ENCODE peak calls at places on chromosomes 6 and 20, in five cellular contexts. Q is CD8-positive, alpha-beta memory T cell; I is lung; R is right atrium auricular region; S is CD8-positive, alpha-beta T cell. A is an unnamed sample. For H3K36me3, the result is how much of the 10 kb centered on the place peaks cover.

GRCh38 chr6:125986956-125987617 is 747 bp downstream of the TRMT11 start:
- DNase-seq in Q (no peak), I (no peak), R (no peak), S (no peak), A (no peak)

GRCh38 chr6:74066168-74066871 is 370.3 kb downstream of the CD109 start:
- DNase-seq in Q (no peak), I (no peak), R (no peak), S (no peak), A (no peak)

GRCh38 chr6:139931746-139932145 is 557.3 kb upstream of the CITED2 start:
- DNase-seq in Q (no peak), I (no peak), R (no peak), S (no peak), A (no peak)

GRCh38 chr6:158772851-158773371 is 46.3 kb downstream of the EZR start:
- DNase-seq in Q (no peak), I (no peak), R (no peak), S (no peak), A (peak)

GRCh38 chr6:56713285-56713684 is 70.6 kb upstream of the DST start:
- DNase-seq in Q (no peak), I (peak), R (peak), S (no peak), A (no peak)

GRCh38 chr6:83824388-83824801 is 28.8 kb upstream of the RIPPLY2 start:
- DNase-seq in Q (no peak), I (no peak), R (no peak), S (no peak), A (no peak)

GRCh38 chr20:10537850-10538480 is 102.9 kb downstream of the SLX4IP start:
- DNase-seq in Q (no peak), I (no peak), R (no peak), S (no peak), A (no peak)

GRCh38 chr6:111520519-111520918 is 37.5 kb upstream of the REV3L start:
- DNase-seq in Q (no peak), I (no peak), R (no peak), S (no peak), A (no peak)

GRCh38 chr20:61985096-61985495 is 80.6 kb downstream of the TAF4 start:
- DNase-seq in Q (no peak), I (no peak), R (no peak), S (no peak), A (no peak)

GRCh38 chr20:1402149-1402548 is 9.3 kb upstream of the FKBP1A start:
- DNase-seq in Q (no peak), I (no peak), R (no peak), S (no peak), A (no peak)

GRCh38 chr6:148142821-148143220 is 199.8 kb upstream of the SASH1 start:
- DNase-seq in Q (no peak), I (no peak), R (no peak), S (no peak), A (no peak)

DNA sequence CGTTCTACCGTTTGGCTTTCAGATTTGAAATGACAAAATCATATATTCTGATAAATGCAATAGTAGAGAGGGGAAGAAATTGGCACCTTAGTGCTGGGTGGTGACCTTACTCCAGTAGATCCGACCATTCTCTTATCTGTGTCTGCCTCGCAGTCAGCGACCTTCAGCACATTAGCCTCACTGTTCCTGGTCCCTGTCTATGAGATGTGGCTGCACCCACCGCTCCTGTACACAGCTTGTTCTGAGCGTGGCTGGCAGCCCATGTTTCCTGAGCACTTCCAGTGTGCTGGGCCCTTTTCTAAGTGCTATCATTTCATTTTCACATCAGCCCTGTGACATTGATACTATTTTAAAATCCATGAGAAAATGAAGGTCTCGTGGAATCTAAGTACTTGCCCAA is 138.1 kb downstream of the TMEM242 start:
- DNase-seq in Q (no peak), I (no peak), R (no peak), S (no peak), A (no peak)
- H3K36me3 ChIP-seq in Q (half or more), I (under half), R (under half), S (under half), A (under half)

DNA sequence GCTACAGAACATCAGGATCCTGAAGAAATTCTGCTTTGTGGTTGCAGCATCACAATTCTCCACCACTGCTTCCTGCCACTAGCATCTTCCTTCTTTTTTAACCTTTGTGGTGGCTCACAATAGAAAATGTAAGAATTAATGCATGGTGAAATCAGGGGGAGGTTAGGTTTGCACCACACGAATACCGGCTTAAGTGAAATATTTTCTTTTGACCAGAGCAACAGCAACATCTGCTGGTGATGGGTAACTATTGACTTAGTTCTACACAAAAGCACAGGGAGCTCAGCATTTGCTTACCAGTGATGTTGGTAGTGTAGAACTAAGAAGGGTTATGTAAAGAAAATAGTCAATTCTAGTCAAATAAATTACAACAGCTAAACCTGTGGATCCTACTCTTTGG is 280.5 kb downstream of the SYNE1 start:
- DNase-seq in Q (peak), I (no peak), R (no peak), S (no peak), A (peak)
- H3K36me3 ChIP-seq in Q (under half), I (under half), R (half or more), S (under half), A (under half)

GRCh38 chr20:25485872-25486271 is 78.4 kb downstream of the GINS1 start:
- DNase-seq in Q (no peak), I (no peak), R (no peak), S (no peak), A (no peak)
- H3K36me3 ChIP-seq in Q (under half), I (under half), R (under half), S (under half), A (under half)

GRCh38 chr6:113564401-113565161 is 292.6 kb upstream of the MARCKS start:
- DNase-seq in Q (no peak), I (peak), R (peak), S (no peak), A (no peak)
- H3K36me3 ChIP-seq in Q (under half), I (under half), R (under half), S (under half), A (under half)

DNA sequence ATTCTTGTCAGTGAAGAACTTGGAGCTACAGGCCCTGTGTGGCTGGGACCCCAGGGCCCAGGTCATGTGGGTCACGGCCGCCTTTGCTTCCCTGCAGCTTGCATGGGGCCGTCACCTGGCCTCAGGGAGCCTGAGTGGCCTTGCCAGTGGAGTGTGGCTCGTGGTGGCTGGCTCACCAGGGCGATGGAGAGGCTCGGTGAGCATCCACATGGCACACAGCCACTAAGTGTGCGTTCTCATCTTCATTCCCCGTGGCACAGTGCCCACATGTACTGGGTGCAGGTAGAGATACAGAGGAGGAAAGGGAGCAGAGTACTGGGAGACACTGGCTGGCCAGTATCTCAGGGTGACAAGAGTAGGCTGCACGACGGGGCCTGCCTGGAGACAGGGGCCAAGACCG is 21.5 kb downstream of the MANBAL start:
- DNase-seq in Q (no peak), I (no peak), R (no peak), S (no peak), A (peak)
- H3K36me3 ChIP-seq in Q (under half), I (under half), R (under half), S (under half), A (under half)

GRCh38 chr20:13771853-13772453 is 12.8 kb downstream of the ESF1 start:
- DNase-seq in Q (peak), I (no peak), R (no peak), S (no peak), A (no peak)
- H3K36me3 ChIP-seq in Q (under half), I (under half), R (half or more), S (under half), A (under half)

GRCh38 chr6:10425177-10425972 is 10.5 kb upstream of the TFAP2A start:
- DNase-seq in Q (no peak), I (no peak), R (no peak), S (no peak), A (no peak)
- H3K36me3 ChIP-seq in Q (under half), I (under half), R (under half), S (under half), A (under half)

DNA sequence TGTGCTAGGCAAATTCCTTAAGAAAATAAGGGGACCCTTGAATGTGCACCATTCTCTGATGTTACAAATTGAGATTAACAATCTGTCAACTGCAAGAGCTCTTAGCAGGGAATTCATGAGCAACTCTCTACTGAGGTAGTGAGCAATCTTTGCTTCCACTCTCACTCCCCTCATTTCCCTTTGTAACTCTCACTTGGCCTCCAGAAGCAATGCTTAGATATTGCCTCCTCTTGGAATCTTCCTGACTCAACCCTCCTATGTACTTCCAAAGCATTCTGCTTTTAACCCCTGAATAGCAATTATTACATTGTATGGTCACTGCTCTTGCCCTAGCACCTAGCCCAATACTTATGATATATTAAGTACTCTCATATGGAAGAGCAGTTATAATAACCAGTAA is 16.5 kb downstream of the XPO5 start:
- DNase-seq in Q (no peak), I (no peak), R (no peak), S (no peak), A (no peak)
- H3K36me3 ChIP-seq in Q (under half), I (under half), R (half or more), S (under half), A (under half)

DNA sequence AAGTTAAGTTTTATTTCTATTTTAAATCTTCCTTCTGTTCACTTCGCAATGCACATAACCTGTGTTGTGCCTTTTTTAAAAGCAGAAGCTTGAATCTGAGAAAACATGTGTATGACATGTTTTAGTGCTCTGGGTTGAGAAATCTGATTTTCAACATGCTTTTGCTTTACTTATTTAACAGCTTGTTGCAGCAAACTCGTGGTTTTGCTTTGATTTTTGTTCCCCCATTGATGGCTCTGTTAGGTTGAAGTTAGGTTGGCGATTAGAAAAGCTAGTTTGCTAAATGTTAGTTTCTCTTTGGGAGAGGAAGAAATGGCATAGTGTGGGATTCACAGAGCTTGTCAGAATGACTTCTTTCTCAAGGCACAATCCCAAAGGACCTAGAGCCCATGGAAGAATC is 170.8 kb downstream of the TMEM242 start:
- DNase-seq in Q (no peak), I (no peak), R (no peak), S (no peak), A (no peak)
- H3K36me3 ChIP-seq in Q (under half), I (under half), R (under half), S (under half), A (under half)